ENCODE peak calls at places on chromosomes 1 and 21, in ten cellular contexts. U is IMR-90, F is brain microvascular endothelial cell, T is hepatocyte, J is suprapubic skin, O is heart right ventricle, H is uterus, S is BE2C, P is HFF-Myc, L is epithelial cell of esophagus. X is an unnamed sample.

GRCh38 chr1:221510793-221511503 is 230.9 kb downstream of the DUSP10 start:
- DNase-seq in U (no peak), F (no peak), T (peak), J (no peak), O (no peak), H (no peak), S (peak), P (no peak), L (no peak), X (no peak)

GRCh38 chr1:206733012-206733411 is 37.6 kb upstream of the IL19 start:
- DNase-seq in U (no peak), F (no peak), T (no peak), J (no peak), O (no peak), H (no peak), S (no peak), P (no peak), L (no peak), X (no peak)

GRCh38 chr1:237187854-237188253 is 145.9 kb downstream of the RYR2 start:
- DNase-seq in U (no peak), F (no peak), T (no peak), J (no peak), O (no peak), H (no peak), S (no peak), P (no peak), L (no peak), X (no peak)

GRCh38 chr1:59500970-59501742 is 204.3 kb downstream of the FGGY start:
- DNase-seq in U (no peak), F (no peak), T (no peak), J (no peak), O (no peak), H (no peak), S (no peak), P (no peak), L (peak), X (peak)

GRCh38 chr1:168709896-168710305 is 19.1 kb downstream of the DPT start:
- DNase-seq in U (no peak), F (peak), T (peak), J (no peak), O (no peak), H (no peak), S (no peak), P (peak), L (peak), X (peak)

GRCh38 chr1:167714098-167714850 is 7.5 kb upstream of the MPZL1 start:
- DNase-seq in U (no peak), F (peak), T (peak), J (peak), O (peak), H (peak), S (peak), P (peak), L (peak), X (peak)

GRCh38 chr1:53552146-53552940 is 93.1 kb downstream of the DMRTB1 start:
- DNase-seq in U (peak), F (no peak), T (no peak), J (peak), O (no peak), H (peak), S (peak), P (no peak), L (no peak), X (peak)

GRCh38 chr1:33455537-33456301 is 16.7 kb upstream of the ZSCAN20 start:
- DNase-seq in U (peak), F (peak), T (peak), J (no peak), O (no peak), H (no peak), S (peak), P (peak), L (peak), X (peak)

GRCh38 chr1:1620433-1621139 is 5.3 kb downstream of the MIB2 start:
- DNase-seq in U (no peak), F (no peak), T (no peak), J (peak), O (peak), H (no peak), S (no peak), P (no peak), L (no peak), X (no peak)

GRCh38 chr1:247332215-247332900 is 691 bp upstream of the ZNF496 start:
- DNase-seq in U (peak), F (no peak), T (peak), J (peak), O (peak), H (peak), S (peak), P (no peak), L (peak), X (peak)

GRCh38 chr1:9846611-9847171 is 22.9 kb upstream of the CLSTN1 start:
- DNase-seq in U (no peak), F (no peak), T (no peak), J (no peak), O (no peak), H (no peak), S (no peak), P (no peak), L (no peak), X (no peak)

GRCh38 chr1:46536527-46536926 is 14.9 kb downstream of the KNCN start:
- DNase-seq in U (no peak), F (no peak), T (no peak), J (no peak), O (no peak), H (no peak), S (no peak), P (no peak), L (no peak), X (no peak)

GRCh38 chr21:26550357-26550756 is 22.7 kb downstream of the CYYR1 start:
- DNase-seq in U (no peak), F (no peak), T (no peak), J (no peak), O (no peak), H (no peak), S (no peak), P (no peak), L (peak), X (no peak)

GRCh38 chr1:37902983-37903382 is 43.6 kb upstream of the MTF1 start:
- DNase-seq in U (no peak), F (no peak), T (no peak), J (no peak), O (no peak), H (no peak), S (no peak), P (no peak), L (no peak), X (no peak)

GRCh38 chr1:68959631-68960030 is 462.7 kb upstream of the DEPDC1 start:
- DNase-seq in U (no peak), F (no peak), T (no peak), J (no peak), O (no peak), H (no peak), S (no peak), P (no peak), L (peak), X (peak)
- TF ChIP-seq CTCF in U (no peak), F (no peak), T (no peak), J (no peak), O (no peak), H (no peak), S (no peak), P (no peak), L (no peak), X (no peak)

DNA sequence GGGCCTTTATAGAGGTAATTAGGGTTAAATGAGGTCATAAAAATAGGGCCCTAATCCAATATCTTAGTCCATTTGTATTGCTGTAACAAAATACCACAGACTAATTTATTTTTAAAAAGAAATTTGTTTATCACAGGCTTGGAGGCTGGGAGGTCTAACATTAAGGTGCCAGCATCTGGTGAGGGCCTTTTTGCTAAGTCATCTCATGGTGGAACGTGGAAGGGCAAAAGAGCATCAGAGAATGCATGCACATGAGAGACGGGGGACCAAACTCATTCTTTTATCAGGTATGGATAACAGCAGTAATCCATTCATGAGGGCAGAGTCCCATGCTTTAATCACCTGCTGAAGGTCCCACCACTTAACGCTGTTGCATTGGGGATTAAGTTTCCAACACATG is 313.8 kb downstream of the GRIK1 start:
- DNase-seq in U (no peak), F (no peak), T (no peak), J (no peak), O (no peak), H (no peak), S (no peak), P (no peak), L (no peak), X (no peak)
- TF ChIP-seq CTCF in U (no peak), F (no peak), T (no peak), J (no peak), O (no peak), H (no peak), S (no peak), P (no peak), L (no peak), X (no peak)

DNA sequence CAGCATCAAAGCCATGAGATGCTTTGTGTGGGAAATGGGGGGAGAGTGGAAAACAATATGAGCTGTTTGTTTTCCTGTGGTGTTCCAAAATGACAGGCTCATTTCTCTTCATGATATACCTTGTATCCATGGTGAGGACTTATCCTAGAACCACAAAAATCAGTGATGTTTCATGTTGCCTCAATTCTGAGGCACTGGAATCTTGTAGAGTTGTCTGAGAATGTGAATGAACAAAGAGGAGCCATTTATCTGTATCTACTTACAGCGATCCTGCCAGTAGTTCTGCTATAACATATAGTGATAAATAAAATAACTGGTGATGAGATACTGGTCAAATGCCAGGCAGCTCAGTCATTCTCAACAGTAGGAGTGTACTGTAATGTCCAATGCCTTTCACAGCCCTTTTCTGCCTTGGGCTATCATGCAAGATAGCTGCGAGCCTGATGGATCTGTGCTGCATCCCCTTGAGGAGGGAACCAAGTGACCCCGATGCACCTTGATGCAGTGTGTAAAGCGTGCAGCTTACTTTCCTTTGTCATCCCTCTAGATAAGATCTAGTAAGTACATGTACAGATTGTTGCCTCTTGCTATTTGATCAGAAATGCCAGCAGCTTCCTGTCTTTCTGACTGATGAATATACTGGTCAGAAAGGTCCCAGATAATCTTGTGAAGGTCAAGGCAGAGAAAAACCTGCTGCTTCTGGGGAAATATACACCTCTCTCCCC is 52.8 kb downstream of the SLC44A3 start:
- DNase-seq in U (peak), F (no peak), T (no peak), J (no peak), O (no peak), H (no peak), S (no peak), P (no peak), L (no peak), X (no peak)
- TF ChIP-seq CTCF in U (no peak), F (no peak), T (no peak), J (no peak), O (no peak), H (no peak), S (no peak), P (no peak), L (no peak), X (no peak)

DNA sequence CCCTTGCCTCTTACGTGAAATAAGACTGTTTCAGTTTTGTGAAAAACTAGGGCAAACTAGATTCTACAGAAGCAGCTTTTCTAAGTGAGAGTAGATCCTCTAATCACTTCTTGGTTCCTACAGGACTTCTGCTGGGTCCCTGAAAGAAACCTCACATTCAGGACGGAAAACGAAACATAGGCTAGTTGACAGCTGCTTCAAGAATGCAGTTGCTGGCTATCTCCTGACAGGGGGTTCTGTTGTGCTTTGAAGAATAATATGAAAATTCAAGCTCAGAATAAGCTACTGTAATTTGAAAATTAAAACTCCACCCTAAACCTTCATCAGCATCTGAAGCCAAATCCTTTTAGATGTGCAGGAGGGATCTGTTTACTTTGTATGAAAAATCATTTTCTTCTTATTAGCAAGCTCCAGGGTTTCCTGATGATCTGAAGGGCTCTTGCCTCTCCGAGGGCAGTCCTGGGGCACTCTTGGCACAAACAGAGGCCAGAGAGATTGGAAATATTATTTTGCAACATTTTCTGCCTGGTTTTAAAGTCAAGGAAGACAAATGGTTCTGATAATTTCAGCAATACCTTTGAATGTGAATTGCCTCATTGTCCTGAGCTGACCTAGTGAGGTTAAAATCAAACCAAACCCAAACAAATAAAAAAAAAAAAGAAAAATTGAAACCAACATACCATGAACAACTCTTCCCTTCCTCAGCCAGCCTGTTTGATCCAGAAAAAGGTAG is 55.1 kb downstream of the NTMT2 start:
- DNase-seq in U (peak), F (peak), T (no peak), J (no peak), O (no peak), H (no peak), S (no peak), P (no peak), L (no peak), X (no peak)
- TF ChIP-seq CTCF in U (no peak), F (peak), T (peak), J (no peak), O (no peak), H (no peak), S (no peak), P (no peak), L (no peak), X (no peak)

X was measured in MCF 10A.